ENCODE peak calls at places on chromosomes 16 and 17, in seven cellular contexts. N, D, Z, J, C, S and K are unnamed samples.
A peak's percentile ranks its signal among the peaks of the same experiment; 100 is the strongest.

GRCh38 chr17:4235372-4236279 is 28.2 kb downstream of the ANKFY1 start:
- DNase-seq in N (no peak), D (no peak), Z (no peak), J (peak; percentile 52), C (no peak), S (no peak), K (no peak)

GRCh38 chr17:78137392-78138203 is 7.0 kb downstream of the TMC8 start:
- DNase-seq in N (no peak), D (no peak), Z (no peak), J (no peak), C (no peak), S (no peak), K (no peak)

GRCh38 chr17:50872710-50873424 is 6.7 kb upstream of the TOB1 start:
- DNase-seq in N (no peak), D (no peak), Z (peak; percentile 48), J (peak; percentile 71), C (peak; percentile 71), S (no peak), K (no peak)

GRCh38 chr16:68453816-68454215 is 5.5 kb upstream of the SMPD3 start:
- DNase-seq in N (no peak), D (no peak), Z (no peak), J (no peak), C (no peak), S (no peak), K (no peak)

GRCh38 chr17:61579961-61580360 is 11.1 kb downstream of the NACA2 start:
- DNase-seq in N (no peak), D (peak; percentile 27), Z (no peak), J (peak; percentile 3), C (no peak), S (no peak), K (no peak)

GRCh38 chr16:24801761-24802302 is 43.9 kb upstream of the SLC5A11 start:
- DNase-seq in N (no peak), D (no peak), Z (no peak), J (peak; percentile 21), C (no peak), S (no peak), K (no peak)

GRCh38 chr16:23843143-23843542 is 7.4 kb downstream of the PRKCB start:
- DNase-seq in N (no peak), D (no peak), Z (no peak), J (no peak), C (no peak), S (no peak), K (no peak)

GRCh38 chr17:18987862-18988545 is 16.6 kb downstream of the FAM83G start:
- DNase-seq in N (no peak), D (no peak), Z (peak; percentile 86), J (no peak), C (no peak), S (no peak), K (no peak)

GRCh38 chr17:19397556-19398041 is 10.6 kb upstream of the MFAP4 start:
- DNase-seq in N (no peak), D (peak; percentile 28), Z (no peak), J (no peak), C (peak; percentile 19), S (no peak), K (no peak)

GRCh38 chr16:20878682-20879147 is 21.4 kb downstream of the DCUN1D3 start:
- DNase-seq in N (no peak), D (no peak), Z (no peak), J (no peak), C (no peak), S (no peak), K (no peak)

GRCh38 chr17:83109793-83110645 is 30.6 kb downstream of the METRNL start:
- DNase-seq in N (peak; percentile 82), D (no peak), Z (peak; percentile 89), J (peak; percentile 98), C (peak; percentile 91), S (peak; percentile 98), K (peak; percentile 94)

GRCh38 chr16:47260496-47260895 is 116.8 kb upstream of the NETO2 start:
- DNase-seq in N (no peak), D (no peak), Z (no peak), J (no peak), C (no peak), S (no peak), K (no peak)

GRCh38 chr16:57821149-57821971 is 19.1 kb upstream of the KIFC3 start:
- DNase-seq in N (no peak), D (no peak), Z (no peak), J (no peak), C (no peak), S (no peak), K (no peak)

GRCh38 chr16:51242281-51242994 is 91.4 kb upstream of the SALL1 start:
- DNase-seq in N (no peak), D (no peak), Z (no peak), J (no peak), C (no peak), S (no peak), K (no peak)

GRCh38 chr16:79707867-79708266 is 107.3 kb upstream of the MAF start:
- DNase-seq in N (peak; percentile 24), D (no peak), Z (peak; percentile 53), J (peak; percentile 5), C (peak; percentile 27), S (peak; percentile 47), K (no peak)

GRCh38 chr17:32943206-32943605 is 15.3 kb downstream of the TMEM98 start:
- DNase-seq in N (no peak), D (no peak), Z (peak; percentile 34), J (peak; percentile 50), C (no peak), S (no peak), K (no peak)

GRCh38 chr17:40791808-40792436 is 7.8 kb downstream of the KRT28 start:
- DNase-seq in N (no peak), D (peak; percentile 52), Z (no peak), J (peak; percentile 62), C (peak; percentile 9), S (no peak), K (no peak)

GRCh38 chr16:1899641-1900451 is 18.4 kb downstream of the HS3ST6 start:
- DNase-seq in N (no peak), D (no peak), Z (peak; percentile 65), J (no peak), C (peak; percentile 17), S (no peak), K (no peak)
- H3K27ac ChIP-seq in N (no peak overlapping the region), D (no peak overlapping the region), Z (no peak overlapping the region), J (no peak overlapping the region), C (no peak overlapping the region), S (no peak overlapping the region), K (no peak overlapping the region)

DNA sequence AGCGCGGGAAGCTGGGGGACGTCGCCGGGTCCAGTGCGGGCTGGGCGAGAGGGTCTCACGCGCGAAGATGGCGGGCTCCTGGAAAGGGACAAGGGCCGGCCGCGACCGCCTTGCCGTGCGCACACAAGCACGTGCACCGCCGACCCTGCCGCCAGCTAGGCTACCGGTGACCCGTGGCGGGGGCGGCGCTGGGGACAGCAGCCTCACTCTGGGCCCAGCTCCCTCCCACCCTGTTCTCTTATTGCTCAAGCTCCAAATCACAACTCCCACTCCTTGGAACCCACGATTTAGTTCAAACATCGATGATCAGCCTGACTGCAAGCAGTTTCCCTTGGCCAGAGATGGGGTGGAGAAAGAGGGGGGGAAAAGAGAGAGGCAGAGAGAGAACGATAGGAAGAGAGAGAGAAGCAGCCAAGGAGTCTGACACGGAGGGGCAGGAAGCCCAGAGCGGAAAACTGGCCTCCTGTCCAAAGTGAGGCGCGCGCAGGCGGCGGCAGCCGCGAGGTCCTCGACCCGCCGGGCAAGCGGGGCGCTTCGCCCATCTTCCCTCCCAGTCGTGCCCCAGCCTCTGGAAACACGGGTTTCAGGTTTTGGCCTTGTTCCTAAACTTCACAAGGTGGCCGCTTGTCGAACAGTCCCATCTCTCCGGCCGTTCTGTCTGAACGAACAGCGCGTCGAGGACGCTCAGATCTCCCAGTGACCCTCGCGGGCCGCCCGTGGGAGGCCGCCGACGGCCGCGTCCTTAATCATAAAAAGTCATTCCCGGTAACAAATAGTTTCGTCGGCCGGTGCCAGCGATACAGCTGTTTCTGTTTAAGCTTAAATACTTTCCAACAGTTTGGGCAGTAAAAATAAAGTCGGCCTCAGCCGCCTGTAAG is 1.7 kb upstream of the CBX8 start:
- DNase-seq in N (peak; percentile 54), D (peak; percentile 63), Z (no peak), J (no peak), C (no peak), S (no peak), K (no peak)
- H3K4me3 ChIP-seq in N (peak overlapping the region; percentile 68), D (peak overlapping the region; percentile 80), Z (peak overlapping the region; percentile 68), J (peak overlapping the region; percentile 46), C (no peak overlapping the region), S (peak overlapping the region; percentile 90), K (peak overlapping the region; percentile 70)

GRCh38 chr17:227581-228222 is 46.3 kb upstream of the DOC2B start:
- DNase-seq in N (no peak), D (no peak), Z (no peak), J (no peak), C (no peak), S (no peak), K (no peak)

GRCh38 chr17:226773-227580 is 45.5 kb upstream of the DOC2B start:
- DNase-seq in N (no peak), D (peak; percentile 45), Z (no peak), J (peak; percentile 23), C (no peak), S (no peak), K (peak; percentile 56)

GRCh38 chr17:223723-224471 is 42.4 kb upstream of the DOC2B start:
- DNase-seq in N (no peak), D (no peak), Z (no peak), J (no peak), C (no peak), S (no peak), K (peak; percentile 52)

GRCh38 chr17:226108-226772 is 44.8 kb upstream of the DOC2B start:
- DNase-seq in N (no peak), D (no peak), Z (no peak), J (no peak), C (no peak), S (no peak), K (peak; percentile 40)

DNA sequence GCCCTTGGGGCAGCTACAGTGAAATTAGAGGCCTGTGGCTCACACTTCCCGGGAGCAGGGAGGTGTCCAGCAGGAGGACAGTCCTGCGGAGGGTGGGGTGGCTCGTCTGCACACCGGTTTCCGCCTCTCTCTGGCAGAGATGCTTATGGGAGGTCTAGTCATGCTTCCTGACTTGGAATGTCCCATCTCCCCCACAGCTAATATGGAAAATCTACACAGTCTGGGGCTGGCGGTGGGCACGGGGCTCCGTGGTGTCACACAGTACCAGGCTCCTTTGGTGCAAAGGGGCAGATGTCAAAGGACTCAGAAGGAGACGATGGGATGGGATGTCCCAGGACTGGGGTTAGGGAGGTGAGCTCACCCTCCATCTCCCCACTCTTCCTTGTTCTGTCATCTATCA is 44.1 kb upstream of the DOC2B start:
- DNase-seq in N (no peak), D (no peak), Z (no peak), J (no peak), C (no peak), S (no peak), K (peak; percentile 51)
- H3K27me3 ChIP-seq in N (no peaks in the 10 kb centered on the region), D (no peaks in the 10 kb centered on the region), Z (no peaks in the 10 kb centered on the region), J (no peaks in the 10 kb centered on the region), C (no peaks in the 10 kb centered on the region), S (no peaks in the 10 kb centered on the region), K (no peaks in the 10 kb centered on the region)

DNA sequence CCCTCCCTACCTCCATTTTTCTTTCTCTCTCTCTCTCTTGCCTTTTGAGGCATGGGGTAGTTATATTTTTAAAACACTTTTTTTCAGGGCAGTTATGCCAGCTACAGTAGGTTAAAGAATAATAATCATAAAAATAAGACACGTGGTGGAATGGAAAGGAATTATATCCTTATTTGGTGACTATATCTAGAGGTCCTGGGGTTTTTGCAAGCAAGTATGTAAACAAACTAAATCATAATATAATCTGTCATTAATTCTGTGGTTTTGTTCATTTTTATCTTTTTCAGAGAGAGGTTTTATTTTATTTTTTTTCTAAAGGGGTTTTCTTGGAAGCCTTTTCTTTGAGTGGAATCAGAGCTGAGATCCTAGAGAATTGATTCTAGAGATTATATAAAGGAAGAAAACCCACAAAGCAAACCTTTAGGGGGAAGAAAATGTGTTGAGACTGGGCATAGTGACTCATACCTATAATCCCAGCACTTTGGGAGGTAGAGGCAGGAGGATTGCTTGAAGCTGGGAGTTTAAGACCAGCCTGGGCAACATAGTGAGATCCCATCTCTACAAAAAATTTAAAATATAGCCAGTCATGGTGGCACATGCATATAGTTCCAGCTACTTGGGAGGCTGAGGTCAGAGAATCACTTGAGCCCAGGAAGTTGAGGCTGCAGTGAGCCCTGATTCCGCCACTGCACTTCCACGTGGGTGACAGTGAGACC is 53.2 kb downstream of the NQO1 start:
- DNase-seq in N (no peak), D (no peak), Z (no peak), J (no peak), C (no peak), S (no peak), K (no peak)
- H3K27ac ChIP-seq in N (no peak overlapping the region), D (no peak overlapping the region), Z (no peak overlapping the region), J (no peak overlapping the region), C (no peak overlapping the region), S (no peak overlapping the region), K (no peak overlapping the region)